ENCODE peak calls at places on chromosomes 3 and 15, in four cellular contexts. H is SK-N-SH, K is H1, P is HepG2. O is an unnamed sample.

GRCh38 chr15:29687204-29687768 is 135.0 kb downstream of the TJP1 start:
- DNase-seq in P (no peak), K (no peak), H (no peak), O (no peak)

GRCh38 chr3:45246236-45246635 is 20.1 kb upstream of the TMEM158 start:
- DNase-seq in H (no peak), P (no peak), K (no peak), O (no peak)

GRCh38 chr3:76400141-76400540 is 614.8 kb upstream of the ZNF717 start:
- DNase-seq in H (no peak), P (no peak), K (no peak), O (no peak)

GRCh38 chr3:151777880-151778279 is 36.0 kb upstream of the AADAC start:
- DNase-seq in P (no peak), H (no peak), K (no peak), O (no peak)

GRCh38 chr15:71455107-71455506 is 339.8 kb downstream of the THSD4 start:
- DNase-seq in K (no peak), P (no peak), H (no peak), O (no peak)

GRCh38 chr3:83842511-83842910 is 1116.3 kb upstream of the CADM2 start:
- DNase-seq in H (no peak), P (no peak), K (no peak), O (no peak)

GRCh38 chr15:88255496-88256171 is 905 bp downstream of the NTRK3 start:
- DNase-seq in P (no peak), H (peak; percentile 91), K (no peak), O (no peak)

GRCh38 chr15:61749169-61749568 is 311.1 kb downstream of the VPS13C start:
- DNase-seq in K (no peak), H (no peak), P (no peak), O (no peak)

GRCh38 chr3:172651936-172652595 is 58.8 kb downstream of the NCEH1 start:
- DNase-seq in P (no peak), K (no peak), H (no peak), O (no peak)

GRCh38 chr15:94119923-94120775 is 111.2 kb upstream of the MCTP2 start:
- DNase-seq in P (peak; percentile 71), H (peak; percentile 62), K (peak; percentile 23), O (peak; percentile 49)

GRCh38 chr15:69535101-69535638 is 82.6 kb downstream of the RPLP1 start:
- DNase-seq in K (no peak), H (no peak), P (no peak), O (no peak)

GRCh38 chr3:42070089-42070885 is 20.9 kb upstream of the TRAK1 start:
- DNase-seq in H (no peak), K (no peak), P (no peak), O (no peak)

DNA sequence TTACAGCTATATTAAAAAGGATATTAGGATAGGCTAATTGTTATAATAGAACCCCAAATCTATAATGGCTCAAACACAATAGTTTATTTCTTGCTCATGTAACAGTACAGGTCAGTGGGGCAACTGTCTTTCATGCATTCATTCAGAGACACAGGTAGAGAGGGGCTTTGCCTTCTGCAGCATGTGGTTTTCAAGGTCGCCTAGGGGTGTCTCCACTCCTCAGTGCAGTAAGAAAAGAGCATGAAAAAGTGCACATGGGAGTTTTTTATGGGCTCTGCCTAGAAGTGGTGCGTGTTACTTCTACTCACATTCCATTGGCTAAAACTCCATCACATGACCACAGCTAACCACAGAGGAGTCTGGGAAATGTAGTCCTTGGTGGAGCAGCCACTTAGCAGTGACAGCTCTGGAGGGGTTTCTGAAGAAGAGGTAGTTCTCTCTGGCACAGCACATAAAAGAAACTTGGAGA is 1.8 kb downstream of the ZBTB38 start:
- DNase-seq in H (peak; percentile 80), P (peak; percentile 94), K (no peak), O (peak; percentile 96)
- TF ChIP-seq TCF12 in H (no peak), P (no peak), K (no peak), O (no peak)

DNA sequence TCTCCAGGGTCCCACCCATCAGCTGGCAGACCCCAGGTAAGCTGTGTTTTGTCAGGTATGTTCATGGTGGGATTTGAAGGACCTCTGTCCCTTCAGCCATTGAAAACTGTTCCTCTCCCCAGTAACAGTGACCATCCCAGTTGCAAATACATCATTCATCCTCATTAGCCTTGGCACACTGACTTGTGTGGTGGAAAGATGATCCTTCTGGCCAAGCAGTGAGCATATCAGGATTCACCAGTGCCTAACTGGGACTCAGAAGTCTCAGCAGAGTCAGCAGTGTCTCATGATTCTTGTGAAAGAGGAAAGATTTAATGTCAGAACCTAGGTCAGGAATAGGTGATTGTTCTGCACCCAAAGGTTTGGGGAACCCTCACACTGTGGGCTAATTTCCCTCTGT is 90.2 kb downstream of the DNAJB8 start:
- DNase-seq in P (no peak), H (no peak), K (no peak), O (no peak)
- TF ChIP-seq TCF12 in P (no peak), H (no peak), K (no peak), O (no peak)

GRCh38 chr3:9703736-9704342 is at the start of gene CPNE9:
- DNase-seq in P (no peak), H (peak; percentile 87), K (no peak), O (no peak)
- TF ChIP-seq TCF12 in P (no peak), H (no peak), K (no peak), O (no peak)

GRCh38 chr3:149717391-149718056 is 34.8 kb downstream of the COMMD2 start:
- DNase-seq in P (peak; percentile 51), K (no peak), H (peak; percentile 61), O (no peak)
- TF ChIP-seq TCF12 in P (no peak), K (no peak), H (no peak), O (no peak)

DNA sequence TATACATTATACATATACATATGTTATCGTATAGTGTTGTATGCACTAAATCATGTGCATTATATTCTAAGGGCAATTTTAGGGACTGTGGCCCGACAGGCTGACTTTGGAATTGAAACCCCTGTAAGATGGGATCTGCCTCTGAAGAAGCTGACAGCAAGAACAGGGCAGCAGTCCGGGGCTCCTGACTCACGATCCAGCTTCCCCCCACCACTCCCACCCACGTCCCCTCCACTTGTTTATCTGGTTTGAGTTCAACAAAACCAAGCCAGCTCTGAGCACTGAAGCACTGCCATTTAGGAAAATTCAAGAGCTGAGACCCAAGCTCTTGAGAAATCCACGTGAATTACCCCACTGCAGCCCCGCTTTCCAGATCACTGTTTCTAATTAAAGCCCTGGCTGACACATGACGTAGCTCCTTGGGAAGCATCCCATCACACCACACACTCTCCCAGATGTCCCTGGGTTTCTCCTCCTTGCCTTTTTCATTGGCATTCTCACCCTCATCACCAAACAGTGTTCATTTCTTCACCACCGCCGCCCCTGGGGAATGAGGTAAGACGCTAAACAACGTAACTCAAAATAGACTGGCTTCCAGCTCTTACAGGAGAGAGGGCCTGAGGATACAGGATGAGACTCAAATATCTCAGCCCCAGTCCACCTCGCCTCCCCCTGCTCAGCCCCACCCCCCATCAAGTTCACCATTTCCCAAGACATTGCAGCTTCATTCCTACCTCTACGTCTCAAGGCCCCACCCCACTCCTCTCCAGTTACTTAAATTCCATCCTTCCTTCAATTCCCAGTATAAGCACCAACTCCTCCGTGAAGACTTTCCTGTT is 95.5 kb downstream of the SRGAP3 start:
- DNase-seq in P (no peak), K (no peak), H (no peak), O (no peak)
- TF ChIP-seq TCF12 in P (no peak), K (no peak), H (no peak), O (no peak)

GRCh38 chr15:42056934-42057743 is 36.3 kb upstream of the PLA2G4E start:
- DNase-seq in H (peak; percentile 90), P (peak; percentile 80), K (peak; percentile 77), O (no peak)
- TF ChIP-seq TCF12 in H (no peak), P (no peak), K (no peak), O (no peak)

GRCh38 chr3:136114421-136114820 is 81.7 kb downstream of the MSL2 start:
- DNase-seq in P (peak; percentile 46), H (no peak), K (no peak), O (no peak)
- TF ChIP-seq TCF12 in P (no peak), H (no peak), K (no peak), O (no peak)

GRCh38 chr3:132399054-132399929 is 18.0 kb upstream of the DNAJC13 start:
- DNase-seq in H (peak; percentile 76), K (no peak), P (peak; percentile 23), O (no peak)
- TF ChIP-seq TCF12 in H (no peak), K (no peak), P (no peak), O (no peak)

GRCh38 chr3:158912188-158912587 is 110.3 kb downstream of the MFSD1 start:
- DNase-seq in P (peak; percentile 1), H (no peak), K (no peak), O (no peak)
- TF ChIP-seq TCF12 in P (no peak), H (no peak), K (no peak), O (no peak)

O was measured in GM12878.